ENCODE peak calls at places on chromosome 12, in five cellular contexts. X is lower lobe of right lung, W is SK-N-SH, D is A549, M is ovary. J is an unnamed sample.

GRCh38 chr12:47852096-47852571 is 32.4 kb upstream of the HDAC7 start:
- DNase-seq in M (no peak), D (no peak), X (no peak), W (no peak), J (peak; percentile 31)

GRCh38 chr12:3253682-3254275 is 176.6 kb downstream of the TSPAN9 start:
- DNase-seq in W (no peak), X (no peak), D (no peak), M (no peak), J (no peak)

GRCh38 chr12:48104531-48104930 is 1.3 kb downstream of the SENP1 start:
- DNase-seq in W (no peak), M (no peak), D (no peak), X (no peak), J (no peak)

GRCh38 chr12:45125997-45126396 is 75.1 kb upstream of the DBX2 start:
- DNase-seq in W (no peak), D (no peak), M (no peak), X (no peak), J (no peak)

GRCh38 chr12:1445807-1446206 is 148.6 kb downstream of the FBXL14 start:
- DNase-seq in M (no peak), X (no peak), W (no peak), D (no peak), J (peak; percentile 73)

GRCh38 chr12:81123611-81124010 is 45.7 kb downstream of the ACSS3 start:
- DNase-seq in W (no peak), X (no peak), M (no peak), D (no peak), J (no peak)

GRCh38 chr12:46490635-46491034 is 118.1 kb upstream of the SLC38A2 start:
- DNase-seq in W (no peak), D (no peak), X (no peak), M (no peak), J (no peak)

GRCh38 chr12:106840217-106840616 is 65.7 kb downstream of the RIC8B start:
- DNase-seq in D (peak; percentile 25), M (no peak), X (no peak), W (peak; percentile 7), J (no peak)

GRCh38 chr12:81252228-81252627 is 174.3 kb downstream of the ACSS3 start:
- DNase-seq in D (no peak), M (no peak), X (no peak), W (no peak), J (no peak)

GRCh38 chr12:62933871-62934798 is 815 bp downstream of the PPM1H start:
- DNase-seq in M (peak; percentile 31), W (peak; percentile 14), X (peak; percentile 70), D (peak; percentile 48), J (peak; percentile 67)
- TF ChIP-seq CTCF in M (no peak), W (no peak), X (no peak), D (peak; percentile 21), J (no peak)

GRCh38 chr12:5163661-5164060 is 120.0 kb downstream of the KCNA5 start:
- DNase-seq in X (no peak), W (no peak), D (no peak), M (no peak), J (no peak)

GRCh38 chr12:5160827-5161226 is 117.1 kb downstream of the KCNA5 start:
- DNase-seq in W (no peak), X (no peak), D (no peak), M (no peak), J (peak; percentile 14)

GRCh38 chr12:5168148-5168547 is 124.5 kb downstream of the KCNA5 start:
- DNase-seq in W (no peak), X (no peak), M (no peak), D (no peak), J (no peak)

GRCh38 chr12:5166976-5167375 is 123.3 kb downstream of the KCNA5 start:
- DNase-seq in W (peak; percentile 41), M (no peak), D (no peak), X (no peak), J (no peak)

GRCh38 chr12:5165296-5165970 is 121.8 kb downstream of the KCNA5 start:
- DNase-seq in W (no peak), M (no peak), X (no peak), D (no peak), J (peak; percentile 12)
- H3K27ac ChIP-seq in W (no peak overlapping the region), M (no peak overlapping the region), X (no peak overlapping the region), D (no peak overlapping the region), J (no peak overlapping the region)

GRCh38 chr12:121652767-121653497 is 16.5 kb downstream of the MORN3 start:
- DNase-seq in W (no peak), D (no peak), M (no peak), X (no peak), J (peak; percentile 43)
- TF ChIP-seq CTCF in W (no peak), D (no peak), M (no peak), X (no peak), J (peak; percentile 13)

GRCh38 chr12:24911284-24911791 is 37.6 kb downstream of the BCAT1 start:
- DNase-seq in W (no peak), M (no peak), X (no peak), D (no peak), J (no peak)
- H3K27ac ChIP-seq in W (peak overlapping the region; percentile 79), M (no peak overlapping the region), X (no peak overlapping the region), D (peak overlapping the region; percentile 40), J (no peak overlapping the region)

GRCh38 chr12:132600048-132601032 is 10.0 kb downstream of the LRCOL1 start:
- DNase-seq in M (peak; percentile 72), X (peak; percentile 78), D (peak; percentile 76), W (peak; percentile 91), J (peak; percentile 87)
- TF ChIP-seq CTCF in M (peak; percentile 65), X (peak; percentile 77), D (peak; percentile 74), W (peak; percentile 80), J (peak; percentile 75)